ENCODE peak calls at places on chromosome 3, in four cellular contexts. One of them, this sample, is unnamed.

GRCh38 chr3:68832680-68833079 is 99.7 kb downstream of the TAFA4 start:
- DNase-seq in retinal pigment epithelial cell: no peak
- DNase-seq in lower lobe of right lung: no peak
- DNase-seq in brain microvascular endothelial cell: no peak
- DNase-seq in this sample: no peak

GRCh38 chr3:144104146-144104545 is 132.5 kb downstream of the DIPK2A start:
- DNase-seq in retinal pigment epithelial cell: peak
- DNase-seq in lower lobe of right lung: no peak
- DNase-seq in brain microvascular endothelial cell: no peak
- DNase-seq in this sample: no peak

GRCh38 chr3:117618462-117618861 is 908.9 kb downstream of the TUSC7 start:
- DNase-seq in retinal pigment epithelial cell: no peak
- DNase-seq in lower lobe of right lung: no peak
- DNase-seq in brain microvascular endothelial cell: no peak
- DNase-seq in this sample: no peak

GRCh38 chr3:117074833-117075232 is 365.3 kb downstream of the TUSC7 start:
- DNase-seq in retinal pigment epithelial cell: no peak
- DNase-seq in lower lobe of right lung: no peak
- DNase-seq in brain microvascular endothelial cell: no peak
- DNase-seq in this sample: no peak

GRCh38 chr3:48034000-48034516 is 17.8 kb upstream of the MAP4 start:
- DNase-seq in retinal pigment epithelial cell: peak
- DNase-seq in lower lobe of right lung: no peak
- DNase-seq in brain microvascular endothelial cell: peak
- DNase-seq in this sample: no peak

GRCh38 chr3:52798376-52798977 is 3.9 kb downstream of the ITIH3 start:
- DNase-seq in retinal pigment epithelial cell: no peak
- DNase-seq in lower lobe of right lung: no peak
- DNase-seq in brain microvascular endothelial cell: no peak
- DNase-seq in this sample: no peak

GRCh38 chr3:58528629-58529028 is 8.4 kb downstream of the ACOX2 start:
- DNase-seq in retinal pigment epithelial cell: peak
- DNase-seq in lower lobe of right lung: no peak
- DNase-seq in brain microvascular endothelial cell: no peak
- DNase-seq in this sample: peak

GRCh38 chr3:161316006-161316689 is 55.2 kb downstream of the SPTSSB start:
- DNase-seq in retinal pigment epithelial cell: peak
- DNase-seq in lower lobe of right lung: no peak
- DNase-seq in brain microvascular endothelial cell: peak
- DNase-seq in this sample: no peak

GRCh38 chr3:20905210-20905805 is 719.3 kb upstream of the SGO1 start:
- DNase-seq in retinal pigment epithelial cell: no peak
- DNase-seq in lower lobe of right lung: no peak
- DNase-seq in brain microvascular endothelial cell: no peak
- DNase-seq in this sample: no peak

GRCh38 chr3:194124221-194124620 is 11.7 kb upstream of the HES1 start:
- DNase-seq in retinal pigment epithelial cell: no peak
- DNase-seq in lower lobe of right lung: no peak
- DNase-seq in brain microvascular endothelial cell: no peak
- DNase-seq in this sample: no peak

GRCh38 chr3:39664931-39665330 is 144.5 kb upstream of the MYRIP start:
- DNase-seq in retinal pigment epithelial cell: no peak
- DNase-seq in lower lobe of right lung: no peak
- DNase-seq in brain microvascular endothelial cell: no peak
- DNase-seq in this sample: no peak

GRCh38 chr3:115667175-115668065 is 44.1 kb downstream of the GAP43 start:
- DNase-seq in retinal pigment epithelial cell: no peak
- DNase-seq in lower lobe of right lung: no peak
- DNase-seq in brain microvascular endothelial cell: no peak
- DNase-seq in this sample: no peak

GRCh38 chr3:189621948-189622603 is 9.1 kb upstream of the TP63 start:
- DNase-seq in retinal pigment epithelial cell: no peak
- DNase-seq in lower lobe of right lung: no peak
- DNase-seq in brain microvascular endothelial cell: no peak
- DNase-seq in this sample: no peak

GRCh38 chr3:53513556-53514190 is 19.3 kb downstream of the CACNA1D start:
- DNase-seq in retinal pigment epithelial cell: no peak
- DNase-seq in lower lobe of right lung: no peak
- DNase-seq in brain microvascular endothelial cell: no peak
- DNase-seq in this sample: no peak

GRCh38 chr3:187292631-187293513 is 1.3 kb upstream of the MASP1 start:
- DNase-seq in retinal pigment epithelial cell: peak
- DNase-seq in lower lobe of right lung: no peak
- DNase-seq in brain microvascular endothelial cell: peak
- DNase-seq in this sample: peak
- H3K4me3 ChIP-seq in retinal pigment epithelial cell: no peak
- H3K4me3 ChIP-seq in lower lobe of right lung: no peak
- H3K4me3 ChIP-seq in brain microvascular endothelial cell: no peak
- H3K4me3 ChIP-seq in this sample: peak

GRCh38 chr3:49132437-49133225 is at the start of gene LAMB2:
- DNase-seq in retinal pigment epithelial cell: peak
- DNase-seq in lower lobe of right lung: peak
- DNase-seq in brain microvascular endothelial cell: peak
- DNase-seq in this sample: peak
- TF ChIP-seq CTCF in retinal pigment epithelial cell: peak
- TF ChIP-seq CTCF in lower lobe of right lung: no peak
- TF ChIP-seq CTCF in brain microvascular endothelial cell: peak
- TF ChIP-seq CTCF in this sample: peak

GRCh38 chr3:112126501-112126900 is 6.5 kb downstream of the GCSAM start:
- DNase-seq in retinal pigment epithelial cell: no peak
- DNase-seq in lower lobe of right lung: no peak
- DNase-seq in brain microvascular endothelial cell: no peak
- DNase-seq in this sample: no peak
- H3K4me3 ChIP-seq in retinal pigment epithelial cell: no peak
- H3K4me3 ChIP-seq in lower lobe of right lung: no peak
- H3K4me3 ChIP-seq in brain microvascular endothelial cell: no peak
- H3K4me3 ChIP-seq in this sample: no peak

DNA sequence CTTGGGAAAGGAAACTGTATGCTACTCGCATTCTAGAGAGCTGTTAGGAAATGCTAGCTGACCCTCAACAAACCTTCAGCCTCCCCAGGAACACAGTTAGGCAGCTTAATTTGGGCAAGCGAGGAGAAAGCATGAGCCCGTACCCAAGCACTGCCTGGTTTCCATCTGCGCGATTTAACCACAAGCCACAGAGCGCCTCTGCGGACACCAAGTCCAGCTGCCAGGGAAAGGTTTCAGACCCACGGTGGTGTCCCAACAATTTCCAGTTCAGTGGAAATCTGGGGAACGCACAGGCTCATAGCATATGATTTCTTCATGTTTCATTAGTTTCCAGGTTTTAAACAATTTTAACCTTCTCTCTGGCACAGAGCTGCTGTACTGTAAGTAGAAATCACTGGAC is 617.6 kb downstream of the FHIT start:
- DNase-seq in retinal pigment epithelial cell: no peak
- DNase-seq in lower lobe of right lung: no peak
- DNase-seq in brain microvascular endothelial cell: no peak
- DNase-seq in this sample: no peak
- TF ChIP-seq CTCF in retinal pigment epithelial cell: no peak
- TF ChIP-seq CTCF in lower lobe of right lung: no peak
- TF ChIP-seq CTCF in brain microvascular endothelial cell: no peak
- TF ChIP-seq CTCF in this sample: no peak

GRCh38 chr3:75650191-75650590 is 13.9 kb upstream of the FRG2C start:
- DNase-seq in retinal pigment epithelial cell: no peak
- DNase-seq in lower lobe of right lung: no peak
- DNase-seq in brain microvascular endothelial cell: no peak
- DNase-seq in this sample: no peak

DNA sequence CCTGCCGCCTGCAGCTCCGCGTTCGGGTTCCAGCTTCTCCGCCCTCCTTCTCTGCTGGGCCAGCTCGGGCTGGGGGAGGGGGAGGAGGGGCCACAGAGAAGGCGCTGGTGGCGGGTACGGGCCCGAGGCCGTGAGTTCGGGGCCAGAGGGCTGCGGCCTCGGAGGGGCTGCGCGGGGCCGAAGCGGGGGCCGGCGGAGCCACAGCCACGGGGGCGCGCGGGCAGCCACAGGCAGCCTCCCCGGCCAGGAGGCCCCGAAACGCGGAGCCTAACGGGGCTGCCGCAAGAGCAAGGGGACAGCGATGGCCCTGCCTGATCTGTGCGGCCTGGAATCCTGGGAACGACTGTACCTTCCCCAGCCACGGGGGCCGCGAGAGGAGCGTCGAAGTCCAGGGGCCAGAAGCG is 8.6 kb upstream of the FRG2C start:
- DNase-seq in retinal pigment epithelial cell: no peak
- DNase-seq in lower lobe of right lung: no peak
- DNase-seq in brain microvascular endothelial cell: no peak
- DNase-seq in this sample: no peak
- H3K4me3 ChIP-seq in retinal pigment epithelial cell: no peak
- H3K4me3 ChIP-seq in lower lobe of right lung: no peak
- H3K4me3 ChIP-seq in brain microvascular endothelial cell: no peak
- H3K4me3 ChIP-seq in this sample: no peak

GRCh38 chr3:66809579-66809958 is 188.5 kb upstream of the KBTBD8 start:
- DNase-seq in retinal pigment epithelial cell: no peak
- DNase-seq in lower lobe of right lung: no peak
- DNase-seq in brain microvascular endothelial cell: no peak
- DNase-seq in this sample: no peak
- TF ChIP-seq CTCF in retinal pigment epithelial cell: no peak
- TF ChIP-seq CTCF in lower lobe of right lung: no peak
- TF ChIP-seq CTCF in brain microvascular endothelial cell: no peak
- TF ChIP-seq CTCF in this sample: no peak

GRCh38 chr3:120742198-120743080 is at the start of the genes GTF2E1 and RABL3:
- DNase-seq in retinal pigment epithelial cell: peak
- DNase-seq in lower lobe of right lung: peak
- DNase-seq in brain microvascular endothelial cell: peak
- DNase-seq in this sample: peak

GRCh38 chr3:120743081-120743365 is 479 bp downstream of the GTF2E1 start:
- DNase-seq in retinal pigment epithelial cell: no peak
- DNase-seq in lower lobe of right lung: no peak
- DNase-seq in brain microvascular endothelial cell: peak
- DNase-seq in this sample: no peak

GRCh38 chr3:120741837-120742197 is 499 bp downstream of the RABL3 start:
- DNase-seq in retinal pigment epithelial cell: no peak
- DNase-seq in lower lobe of right lung: no peak
- DNase-seq in brain microvascular endothelial cell: no peak
- DNase-seq in this sample: no peak

GRCh38 chr3:120743556-120744195 is 1.1 kb downstream of the GTF2E1 start:
- DNase-seq in retinal pigment epithelial cell: no peak
- DNase-seq in lower lobe of right lung: no peak
- DNase-seq in brain microvascular endothelial cell: no peak
- DNase-seq in this sample: no peak

DNA sequence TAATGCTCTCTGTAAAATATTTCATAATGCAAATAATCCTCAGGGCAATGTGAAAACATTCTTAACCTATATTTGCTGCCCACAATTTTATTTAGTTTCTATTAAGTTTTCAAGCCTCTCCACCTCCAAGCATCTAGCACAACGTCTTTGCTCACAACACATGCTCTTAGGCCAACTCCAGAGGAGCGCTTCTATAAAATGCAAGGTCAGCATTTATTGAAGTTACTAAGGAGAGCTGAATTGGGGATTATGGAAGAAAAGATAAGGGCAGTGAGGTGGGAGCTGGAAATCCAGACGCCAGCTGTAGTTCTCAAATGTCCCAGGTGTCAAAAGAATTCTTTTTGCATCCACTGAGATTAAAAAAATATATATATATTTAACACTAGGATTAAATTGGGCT is 996 bp downstream of the RABL3 start:
- DNase-seq in retinal pigment epithelial cell: no peak
- DNase-seq in lower lobe of right lung: no peak
- DNase-seq in brain microvascular endothelial cell: no peak
- DNase-seq in this sample: no peak
- H3K4me3 ChIP-seq in retinal pigment epithelial cell: peak
- H3K4me3 ChIP-seq in lower lobe of right lung: peak
- H3K4me3 ChIP-seq in brain microvascular endothelial cell: peak
- H3K4me3 ChIP-seq in this sample: peak

DNA sequence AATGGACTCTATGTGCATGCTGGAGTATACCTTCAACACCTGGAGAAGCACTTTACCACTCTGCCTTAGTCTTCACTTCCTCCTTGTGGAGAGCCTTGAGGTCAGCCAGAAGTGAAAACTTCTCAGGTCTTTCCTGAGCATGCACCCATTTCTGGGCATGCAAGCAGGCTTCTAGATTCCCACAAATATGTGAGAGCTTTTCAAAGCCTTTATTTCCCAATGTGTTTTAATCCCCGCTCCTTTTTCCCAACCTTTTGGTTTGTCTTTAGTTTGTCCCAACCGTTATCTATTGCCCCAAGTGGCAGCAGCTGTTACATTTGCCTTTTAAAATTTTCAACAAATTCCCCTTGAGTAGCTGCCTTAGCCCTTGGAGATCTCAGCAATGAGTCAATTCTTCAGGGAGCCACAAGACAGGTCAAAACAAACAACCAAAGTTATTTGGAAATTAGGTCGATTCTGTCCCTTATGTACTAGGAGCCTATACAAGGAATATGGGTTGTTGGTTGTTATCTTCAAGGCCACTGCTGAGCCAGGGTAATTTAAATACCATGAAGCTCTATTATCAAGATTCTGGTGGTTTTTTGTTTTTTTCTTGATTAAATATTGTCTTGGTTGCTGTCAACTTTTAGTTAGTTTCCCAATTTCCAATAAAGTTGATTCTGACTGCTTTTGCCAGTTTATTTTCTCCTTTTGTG is 44.4 kb downstream of the LSM3 start:
- DNase-seq in retinal pigment epithelial cell: no peak
- DNase-seq in lower lobe of right lung: no peak
- DNase-seq in brain microvascular endothelial cell: no peak
- DNase-seq in this sample: no peak
- TF ChIP-seq CTCF in retinal pigment epithelial cell: no peak
- TF ChIP-seq CTCF in lower lobe of right lung: no peak
- TF ChIP-seq CTCF in brain microvascular endothelial cell: no peak
- TF ChIP-seq CTCF in this sample: no peak

This sample was measured in heart right ventricle.